ENCODE peak calls at places on chromosome 2, in five cellular contexts. U is neuronal stem cell, W is H1, H is trophoblast cell, R is H9. A is an unnamed sample.

GRCh38 chr2:216545359-216545758 is 46.7 kb downstream of the RPL37A start:
- DNase-seq in U (no peak), W (no peak), H (no peak), R (no peak), A (no peak)

GRCh38 chr2:218276986-218277755 is 6.9 kb downstream of the PNKD start:
- DNase-seq in U (no peak), W (no peak), H (no peak), R (no peak), A (no peak)

GRCh38 chr2:10326707-10327594 is 24.2 kb downstream of the HPCAL1 start:
- DNase-seq in U (no peak), W (no peak), H (no peak), R (no peak), A (no peak)

GRCh38 chr2:128594953-128595677 is 276.4 kb upstream of the HS6ST1 start:
- DNase-seq in U (no peak), W (no peak), H (no peak), R (no peak), A (no peak)

GRCh38 chr2:60347781-60348180 is 205.7 kb downstream of the BCL11A start:
- DNase-seq in U (no peak), W (peak; percentile 19), H (peak; percentile 86), R (no peak), A (no peak)

GRCh38 chr2:63865159-63865799 is 23.6 kb downstream of the UGP2 start:
- DNase-seq in U (no peak), W (no peak), H (no peak), R (no peak), A (no peak)

GRCh38 chr2:138500592-138501426 is 761 bp upstream of the SPOPL start:
- DNase-seq in U (no peak), W (no peak), H (no peak), R (no peak), A (no peak)

GRCh38 chr2:114550895-114551793 is 108.7 kb downstream of the DPP10 start:
- DNase-seq in U (peak; percentile 52), W (peak; percentile 41), H (peak; percentile 55), R (peak; percentile 69), A (peak; percentile 29)

DNA sequence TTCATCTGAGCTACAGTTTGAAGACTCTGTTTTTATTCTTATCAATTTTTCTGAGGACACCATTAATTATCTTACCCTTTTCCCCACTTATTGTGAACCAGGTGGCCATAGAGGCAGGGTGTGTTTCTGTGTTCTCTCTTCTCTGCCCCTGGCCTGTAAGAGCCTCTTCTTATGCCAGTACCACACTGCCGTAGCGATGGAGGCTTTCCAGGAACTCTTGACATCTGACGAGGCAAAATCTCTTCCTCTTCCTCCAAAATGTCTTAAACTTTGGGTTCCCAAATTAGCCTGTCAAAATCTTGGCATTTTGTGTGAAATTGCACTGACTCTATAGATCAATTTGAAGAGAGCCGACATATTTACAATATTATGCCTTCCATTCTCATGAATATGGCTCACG is 3.2 kb downstream of the SP140L start:
- DNase-seq in U (no peak), W (no peak), H (no peak), R (no peak), A (no peak)
- H2BK12ac ChIP-seq in U (no peak overlapping the region), W (no peak overlapping the region), H (no peak overlapping the region), R (no peak overlapping the region), A (no peak overlapping the region)

GRCh38 chr2:189933041-189933440 is 129.5 kb downstream of the MSTN start:
- DNase-seq in U (no peak), W (no peak), H (no peak), R (no peak), A (no peak)
- H3K14ac ChIP-seq in U (no peak overlapping the region), W (no peak overlapping the region), H (no peak overlapping the region), R (no peak overlapping the region), A (no peak overlapping the region)

GRCh38 chr2:180753809-180754761 is 226.3 kb upstream of the UBE2E3 start:
- DNase-seq in U (no peak), W (no peak), H (no peak), R (no peak), A (peak; percentile 46)
- H3K4ac ChIP-seq in U (no peak overlapping the region), W (no peak overlapping the region), H (no peak overlapping the region), R (no peak overlapping the region), A (no peak overlapping the region)

DNA sequence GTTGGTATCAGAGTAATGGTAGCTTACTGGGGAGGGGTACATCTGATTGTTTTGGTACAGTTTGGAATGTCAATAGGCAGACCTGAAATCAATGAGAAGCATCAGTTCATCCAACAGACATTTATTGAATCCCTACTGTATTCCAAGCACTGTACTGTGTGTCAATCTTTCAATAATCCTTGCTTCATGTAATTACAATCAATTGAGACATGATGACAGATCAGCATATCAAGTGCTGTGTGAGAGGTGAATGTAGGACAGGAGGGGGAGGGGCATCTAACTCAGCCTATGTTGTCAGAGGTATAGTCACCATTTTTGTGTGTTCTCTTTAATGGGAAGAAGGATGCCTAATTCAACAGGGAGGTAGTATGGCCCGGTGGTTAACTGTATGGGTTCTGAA is 146.9 kb downstream of the SLC4A10 start:
- DNase-seq in U (no peak), W (no peak), H (no peak), R (no peak), A (no peak)
- H2BK12ac ChIP-seq in U (no peak overlapping the region), W (no peak overlapping the region), H (no peak overlapping the region), R (no peak overlapping the region), A (no peak overlapping the region)

DNA sequence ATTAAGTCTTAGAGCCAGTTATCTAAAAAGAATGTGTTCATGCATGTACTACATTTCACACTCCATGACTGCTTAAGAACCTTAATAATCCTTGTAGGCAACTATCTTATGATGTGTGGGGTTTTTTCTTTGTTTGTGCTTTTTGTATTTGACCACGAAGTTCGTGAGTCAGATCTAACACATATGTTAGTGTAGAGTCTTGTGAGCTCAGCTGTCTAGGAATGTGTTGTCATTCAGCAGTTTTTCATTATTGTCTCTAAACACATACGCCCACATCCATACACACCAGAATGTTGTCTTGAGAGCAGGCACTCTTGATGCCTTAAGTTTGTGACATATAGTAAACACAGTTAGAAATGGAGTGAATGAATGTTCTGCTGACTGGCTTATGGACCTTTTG is 38.4 kb downstream of the CAB39 start:
- DNase-seq in U (no peak), W (no peak), H (peak; percentile 19), R (no peak), A (peak; percentile 84)
- H3K14ac ChIP-seq in U (no peak overlapping the region), W (no peak overlapping the region), H (no peak overlapping the region), R (no peak overlapping the region), A (no peak overlapping the region)

DNA sequence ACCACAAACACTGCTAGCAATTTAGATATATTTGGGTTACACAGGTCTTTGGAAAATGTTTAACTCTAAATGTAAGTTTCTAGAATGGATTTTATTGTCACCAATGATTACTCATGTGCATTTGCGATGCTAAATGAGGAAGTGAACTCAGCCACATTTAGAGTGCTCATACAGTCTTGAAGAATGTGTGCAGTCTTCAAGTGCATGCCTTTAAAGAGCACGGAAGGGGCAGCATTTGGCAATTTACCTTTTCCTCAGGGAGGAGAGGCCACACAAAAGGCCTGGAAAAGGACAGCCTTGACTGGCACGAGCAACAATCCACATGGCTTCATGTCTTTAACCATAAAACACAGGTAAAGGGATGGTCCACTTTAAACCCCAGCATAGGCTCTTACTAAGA is 78.5 kb upstream of the STK17B start:
- DNase-seq in U (no peak), W (no peak), H (no peak), R (no peak), A (peak; percentile 48)
- H3K4ac ChIP-seq in U (no peak overlapping the region), W (no peak overlapping the region), H (no peak overlapping the region), R (no peak overlapping the region), A (peak overlapping the region; percentile 70)

DNA sequence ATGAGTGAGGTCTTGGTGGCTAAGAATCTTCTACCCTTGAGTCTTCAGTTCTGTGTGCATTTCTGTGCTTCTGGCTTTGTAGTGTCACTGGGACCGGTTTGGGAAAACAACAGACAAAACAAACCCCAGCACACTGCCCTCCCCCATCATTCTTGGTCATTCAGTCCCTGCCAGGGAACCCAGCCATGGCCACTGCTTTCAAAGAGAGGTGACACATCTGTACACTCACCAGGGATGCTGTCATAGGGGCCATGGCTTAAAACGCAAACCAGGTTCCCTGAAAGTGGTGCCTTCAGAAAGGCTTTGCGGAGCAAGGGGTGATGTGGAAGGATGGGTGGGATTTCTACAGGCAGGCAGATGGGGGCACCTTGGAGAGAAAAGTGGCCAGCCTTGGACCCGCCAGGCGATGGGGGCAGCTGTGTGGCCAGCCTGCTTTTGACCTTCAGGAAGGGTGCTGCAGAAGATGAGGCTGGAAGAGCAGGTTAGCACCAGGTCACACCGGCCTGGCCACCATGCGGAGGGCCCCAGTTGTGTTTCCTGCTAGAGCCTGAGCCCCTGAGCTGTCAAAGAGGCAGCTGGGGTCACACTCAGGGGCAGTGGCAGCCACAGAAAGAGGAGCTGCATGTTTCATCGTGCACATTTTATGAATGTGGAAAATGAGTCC is 101.3 kb downstream of the INHBB start:
- DNase-seq in U (no peak), W (no peak), H (no peak), R (no peak), A (no peak)
- H2BK12ac ChIP-seq in U (no peak overlapping the region), W (no peak overlapping the region), H (no peak overlapping the region), R (no peak overlapping the region), A (no peak overlapping the region)

DNA sequence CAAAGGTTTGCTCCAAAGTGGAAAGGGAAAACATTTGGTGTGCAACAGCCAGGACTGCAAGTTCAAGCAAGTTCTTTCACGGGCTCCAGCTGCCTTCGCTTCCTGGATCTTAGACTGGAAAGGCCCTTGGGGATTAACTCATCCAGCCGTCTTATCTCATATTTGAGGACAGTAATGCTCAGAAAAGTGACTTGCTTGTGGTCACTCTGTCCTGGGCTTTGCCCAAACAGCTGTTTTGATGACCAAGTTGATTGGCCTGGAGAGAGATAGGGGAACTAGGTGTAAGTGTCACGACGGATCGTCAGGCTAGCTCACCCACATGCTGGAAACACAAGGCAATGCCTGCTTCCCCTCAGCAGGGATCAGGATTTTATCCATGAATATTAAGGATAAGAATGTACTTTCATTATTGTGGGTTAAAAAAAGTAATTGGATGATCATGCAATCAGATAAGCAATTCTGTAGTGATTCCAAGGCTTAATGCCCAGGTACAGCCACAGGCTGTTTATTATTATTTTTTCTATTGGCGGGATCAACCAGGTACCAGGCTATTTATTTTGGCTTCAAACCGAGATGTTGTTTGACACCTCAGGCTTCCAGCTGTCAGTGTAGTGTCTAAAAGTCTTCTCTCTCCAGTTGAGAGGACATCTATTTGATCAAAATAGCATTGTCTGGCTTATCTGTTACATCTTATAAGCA is 162.5 kb upstream of the EPAS1 start:
- DNase-seq in U (no peak), W (no peak), H (peak; percentile 91), R (no peak), A (peak; percentile 69)
- H3K14ac ChIP-seq in U (no peak overlapping the region), W (no peak overlapping the region), H (peak overlapping the region; percentile 92), R (no peak overlapping the region), A (peak overlapping the region; percentile 61)

DNA sequence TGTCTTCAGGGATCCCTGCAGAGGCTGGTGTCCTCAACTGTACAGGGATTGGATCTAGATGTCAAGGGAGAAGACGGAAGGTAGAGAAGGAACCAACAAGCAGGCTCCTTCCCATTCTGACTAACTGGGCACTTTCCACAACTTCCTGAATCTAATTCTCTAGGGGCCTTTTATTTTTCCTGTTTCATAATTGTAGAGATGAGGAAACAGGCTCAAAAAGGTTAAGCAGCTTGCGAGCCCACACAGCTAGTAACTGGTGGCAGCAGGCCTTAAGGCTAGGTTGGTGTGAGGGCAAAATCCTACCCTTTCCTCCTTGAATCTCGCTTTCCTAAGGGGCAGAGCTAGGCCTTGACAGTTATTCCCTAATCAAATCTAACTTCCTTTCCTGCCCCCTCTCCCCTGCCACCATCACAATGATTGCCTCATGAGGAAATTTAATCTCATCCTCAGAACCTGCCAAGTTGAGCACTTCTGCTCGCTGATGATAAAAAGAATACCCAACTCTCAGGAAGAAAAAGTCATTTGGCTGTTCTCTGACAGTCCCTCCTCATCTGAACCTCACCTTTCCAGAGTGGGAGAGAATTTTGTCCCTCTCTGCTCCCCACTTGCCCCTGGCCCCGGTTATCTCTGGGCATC is 35.7 kb upstream of the POLE4 start:
- DNase-seq in U (no peak), W (no peak), H (no peak), R (no peak), A (peak; percentile 7)
- H3K4ac ChIP-seq in U (no peak overlapping the region), W (no peak overlapping the region), H (no peak overlapping the region), R (no peak overlapping the region), A (no peak overlapping the region)